ENCODE peak calls at places on chromosomes 2 and 18, in nine cellular contexts. Q is left lung, D is GM10248, J is brain microvascular endothelial cell, M is Calu3, F is OCI-LY7, Z is GM23338, W is GM06990, B is H9. U is an unnamed sample.

GRCh38 chr2:138708682-138709241 is 71.4 kb downstream of the NXPH2 start:
- DNase-seq in Q (no peak), D (no peak), J (no peak), M (no peak), F (no peak), Z (peak; percentile 22), W (no peak), B (no peak), U (no peak)

GRCh38 chr2:227862227-227862740 is 9.1 kb upstream of the DAW1 start:
- DNase-seq in Q (no peak), D (peak; percentile 57), J (peak; percentile 79), M (peak; percentile 63), F (peak; percentile 42), Z (peak; percentile 72), W (no peak), B (no peak), U (peak; percentile 64)

GRCh38 chr2:8138923-8139667 is 542.8 kb upstream of the ID2 start:
- DNase-seq in Q (no peak), D (no peak), J (no peak), M (no peak), F (no peak), Z (no peak), W (no peak), B (no peak), U (no peak)

GRCh38 chr2:24448811-24449210 is 42.2 kb upstream of the NCOA1 start:
- DNase-seq in Q (no peak), D (no peak), J (no peak), M (no peak), F (no peak), Z (no peak), W (no peak), B (no peak), U (no peak)

GRCh38 chr2:68458962-68459361 is 8.1 kb downstream of the FBXO48 start:
- DNase-seq in Q (no peak), D (no peak), J (peak; percentile 67), M (no peak), F (no peak), Z (no peak), W (no peak), B (no peak), U (no peak)

GRCh38 chr2:62596061-62596658 is 90.2 kb upstream of the TMEM17 start:
- DNase-seq in Q (no peak), D (no peak), J (no peak), M (no peak), F (no peak), Z (no peak), W (no peak), B (no peak), U (no peak)

GRCh38 chr2:71108091-71108490 is 21.9 kb downstream of the MCEE start:
- DNase-seq in Q (no peak), D (no peak), J (no peak), M (no peak), F (no peak), Z (no peak), W (no peak), B (no peak), U (no peak)

GRCh38 chr2:119694994-119695521 is 16.1 kb downstream of the TMEM177 start:
- DNase-seq in Q (no peak), D (no peak), J (peak; percentile 49), M (peak; percentile 54), F (no peak), Z (no peak), W (no peak), B (no peak), U (no peak)

GRCh38 chr2:134852518-134852917 is 14.1 kb downstream of the ACMSD start:
- DNase-seq in Q (no peak), D (no peak), J (no peak), M (no peak), F (no peak), Z (peak; percentile 52), W (no peak), B (peak; percentile 37), U (no peak)

GRCh38 chr2:129794517-129794916 is 184.9 kb upstream of the RAB6C start:
- DNase-seq in Q (peak; percentile 64), D (no peak), J (no peak), M (no peak), F (no peak), Z (no peak), W (no peak), B (no peak), U (no peak)

GRCh38 chr2:129794116-129794515 is 185.3 kb upstream of the RAB6C start:
- DNase-seq in Q (no peak), D (no peak), J (no peak), M (no peak), F (no peak), Z (no peak), W (no peak), B (no peak), U (no peak)

GRCh38 chr2:129796216-129796615 is 183.2 kb upstream of the RAB6C start:
- DNase-seq in Q (peak; percentile 70), D (no peak), J (no peak), M (no peak), F (no peak), Z (no peak), W (no peak), B (no peak), U (no peak)

GRCh38 chr2:129793326-129793955 is 186.0 kb upstream of the RAB6C start:
- DNase-seq in Q (no peak), D (no peak), J (no peak), M (no peak), F (no peak), Z (no peak), W (no peak), B (no peak), U (no peak)

DNA sequence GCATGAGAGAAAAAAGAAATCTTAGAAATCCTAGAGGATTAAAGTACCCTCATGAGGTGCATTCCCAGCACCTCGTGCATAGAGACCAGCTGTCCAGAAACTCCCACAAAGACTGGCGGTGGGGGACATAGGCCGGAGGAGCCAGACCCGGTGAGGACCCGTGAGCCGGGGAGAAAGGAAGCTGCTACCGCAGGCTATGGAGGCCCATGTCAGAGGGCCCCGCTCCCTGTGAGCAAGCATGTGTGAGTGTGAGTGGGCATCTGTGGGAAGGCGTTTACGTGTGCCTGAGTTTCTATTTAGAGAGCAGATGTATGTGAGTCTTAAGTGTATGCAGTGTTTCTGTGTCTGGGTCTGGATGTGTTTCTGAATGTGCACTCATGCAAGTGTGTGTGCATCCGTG is 187.8 kb upstream of the RAB6C start:
- DNase-seq in Q (no peak), D (no peak), J (no peak), M (no peak), F (no peak), Z (no peak), W (no peak), B (no peak), U (no peak)
- TF ChIP-seq CTCF in Q (no peak), D (no peak), J (no peak), M (no peak), F (no peak), Z (no peak), W (no peak), B (no peak), U (no peak)

GRCh38 chr2:207458582-207458981 is 71.2 kb upstream of the CREB1 start:
- DNase-seq in Q (no peak), D (no peak), J (no peak), M (no peak), F (no peak), Z (peak; percentile 41), W (no peak), B (no peak), U (no peak)
- TF ChIP-seq CTCF in Q (no peak), D (no peak), J (no peak), M (no peak), F (no peak), Z (peak; percentile 48), W (no peak), B (peak; percentile 38), U (peak; percentile 29)

DNA sequence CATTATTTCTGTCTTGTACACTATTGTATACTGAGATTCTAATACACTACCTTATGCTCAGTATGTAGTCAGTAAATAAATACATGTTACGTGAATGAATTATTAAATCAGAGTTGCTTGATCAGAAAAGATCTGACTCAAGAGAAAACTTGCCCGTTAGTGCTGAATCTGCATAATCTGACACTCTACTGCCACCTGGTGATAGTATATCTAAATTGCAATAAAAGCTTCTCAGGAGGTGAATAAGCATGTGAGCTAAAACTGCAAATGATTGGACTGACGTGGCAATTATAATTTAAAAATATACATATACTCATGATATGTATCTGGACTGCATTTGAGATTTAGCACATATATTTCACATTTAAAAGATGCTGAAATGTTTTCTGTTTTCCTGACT is 70.4 kb downstream of the KIAA1328 start:
- DNase-seq in Q (no peak), D (no peak), J (no peak), M (no peak), F (peak; percentile 11), Z (peak; percentile 79), W (no peak), B (no peak), U (peak; percentile 6)
- TF ChIP-seq CTCF in Q (no peak), D (peak; percentile 15), J (peak; percentile 22), M (peak; percentile 26), F (peak; percentile 70), Z (peak; percentile 75), W (peak; percentile 21), B (peak; percentile 77), U (peak; percentile 15)

GRCh38 chr18:46171331-46171730 is 67.1 kb downstream of the HAUS1 start:
- DNase-seq in Q (no peak), D (no peak), J (no peak), M (no peak), F (no peak), Z (no peak), W (no peak), B (no peak), U (no peak)

GRCh38 chr18:46169464-46169941 is 65.3 kb downstream of the HAUS1 start:
- DNase-seq in Q (no peak), D (no peak), J (peak; percentile 78), M (no peak), F (no peak), Z (no peak), W (no peak), B (no peak), U (no peak)

GRCh38 chr18:46173393-46174316 is 69.5 kb downstream of the HAUS1 start:
- DNase-seq in Q (peak; percentile 99), D (peak; percentile 95), J (peak; percentile 84), M (peak; percentile 97), F (peak; percentile 91), Z (peak; percentile 98), W (peak; percentile 93), B (peak; percentile 96), U (peak; percentile 96)

GRCh38 chr18:46179306-46179705 is 75.1 kb downstream of the HAUS1 start:
- DNase-seq in Q (no peak), D (no peak), J (no peak), M (no peak), F (no peak), Z (no peak), W (no peak), B (no peak), U (no peak)

DNA sequence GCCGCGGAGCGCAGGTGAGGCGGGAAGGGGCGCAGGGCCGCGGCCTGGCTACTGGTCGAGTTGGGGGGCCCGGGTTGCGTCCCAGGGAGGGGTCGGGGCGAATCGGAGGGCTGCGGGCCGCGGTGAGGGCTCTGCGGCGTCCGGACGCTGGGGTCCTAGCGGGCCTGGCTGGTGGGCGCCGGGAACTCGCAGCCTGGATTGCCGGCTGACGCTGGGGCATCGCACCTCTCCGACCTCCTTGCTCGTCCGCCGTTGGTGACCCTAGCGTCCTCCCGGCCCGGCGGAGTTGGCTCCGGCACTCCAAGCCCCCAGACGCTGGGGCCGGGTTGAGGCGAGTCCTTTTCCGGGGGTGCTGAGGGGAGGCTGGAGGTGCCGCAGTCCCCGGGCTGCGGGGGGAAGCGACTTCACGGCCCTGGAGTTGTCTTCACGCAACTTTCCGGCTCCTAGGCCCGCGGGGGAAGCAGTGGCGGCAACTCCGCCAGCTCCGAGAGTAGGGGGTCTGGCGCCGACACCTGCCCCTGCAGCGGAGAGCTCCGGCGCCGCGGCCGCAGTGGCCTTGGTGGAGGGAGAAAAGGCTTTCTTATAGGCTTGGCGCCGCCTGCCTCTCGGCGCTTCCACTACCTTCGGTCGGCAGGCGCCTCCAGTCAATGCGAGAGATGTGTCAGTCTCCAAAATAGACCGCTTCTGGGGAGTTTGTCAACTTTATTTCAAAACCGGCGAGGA is 70.3 kb downstream of the HAUS1 start:
- DNase-seq in Q (peak; percentile 85), D (peak; percentile 62), J (peak; percentile 15), M (no peak), F (peak; percentile 70), Z (peak; percentile 65), W (peak; percentile 67), B (peak; percentile 43), U (peak; percentile 71)
- TF ChIP-seq CTCF in Q (no peak), D (no peak), J (peak; percentile 36), M (no peak), F (no peak), Z (no peak), W (no peak), B (peak; percentile 24), U (peak; percentile 17)